ENCODE peak calls at places on chromosomes 16 and 17, in seven cellular contexts. V is PC-3, M is GM23338, P is HCT116, Q is GM23248, Z is neural progenitor cell, C is MM.1S. X is an unnamed sample.

GRCh38 chr16:3282103-3282746 is 1.1 kb upstream of the ZNF263 start:
- DNase-seq in V (peak; percentile 47), C (no peak), M (peak; percentile 87), P (no peak), Q (peak; percentile 85), Z (peak; percentile 86), X (no peak)

GRCh38 chr16:27532088-27532810 is 17.5 kb downstream of the GTF3C1 start:
- DNase-seq in Z (no peak), P (no peak), Q (no peak), V (no peak), C (no peak), M (no peak), X (no peak)

GRCh38 chr17:720706-721539 is 6.3 kb upstream of the VPS53 start:
- DNase-seq in Q (no peak), V (no peak), M (no peak), C (no peak), P (no peak), Z (no peak), X (no peak)

GRCh38 chr17:70896843-70897242 is 727.5 kb downstream of the KCNJ2 start:
- DNase-seq in P (no peak), M (no peak), C (no peak), Z (no peak), Q (peak; percentile 12), V (peak; percentile 13), X (no peak)

GRCh38 chr17:15782809-15783208 is 50.7 kb downstream of the TBC1D26 start:
- DNase-seq in Z (no peak), M (peak; percentile 53), C (no peak), V (no peak), Q (peak; percentile 81), P (no peak), X (no peak)

GRCh38 chr16:81752225-81752875 is 26.7 kb upstream of the PLCG2 start:
- DNase-seq in Q (peak; percentile 38), Z (no peak), V (no peak), C (peak; percentile 50), M (peak; percentile 20), P (no peak), X (no peak)

GRCh38 chr17:41695134-41695661 is 6.5 kb downstream of the EIF1 start:
- DNase-seq in Q (no peak), Z (no peak), V (no peak), M (no peak), P (no peak), C (no peak), X (no peak)

GRCh38 chr16:87392823-87393679 is 915 bp downstream of the MAP1LC3B start:
- DNase-seq in P (no peak), Q (peak; percentile 80), C (peak; percentile 19), V (peak; percentile 36), Z (peak; percentile 68), M (peak; percentile 71), X (peak; percentile 67)

GRCh38 chr16:54316095-54316494 is 29.5 kb upstream of the IRX3 start:
- DNase-seq in V (no peak), Q (no peak), C (no peak), M (no peak), Z (no peak), P (no peak), X (no peak)

GRCh38 chr17:14046978-14047377 is 22.3 kb upstream of the COX10 start:
- DNase-seq in Z (no peak), Q (no peak), C (no peak), V (no peak), M (no peak), P (no peak), X (no peak)
- TF ChIP-seq EZH2phosphoT487 in Z (no peak), Q (no peak), C (no peak), V (no peak), M (no peak), P (no peak), X (no peak)

GRCh38 chr16:898761-899677 is 71.8 kb downstream of the LMF1 start:
- DNase-seq in Z (no peak), P (no peak), V (no peak), M (no peak), C (no peak), Q (no peak), X (no peak)
- H3K4me3 ChIP-seq in Z (no peak overlapping the region), P (no peak overlapping the region), V (no peak overlapping the region), M (no peak overlapping the region), C (no peak overlapping the region), Q (no peak overlapping the region), X (no peak overlapping the region)

DNA sequence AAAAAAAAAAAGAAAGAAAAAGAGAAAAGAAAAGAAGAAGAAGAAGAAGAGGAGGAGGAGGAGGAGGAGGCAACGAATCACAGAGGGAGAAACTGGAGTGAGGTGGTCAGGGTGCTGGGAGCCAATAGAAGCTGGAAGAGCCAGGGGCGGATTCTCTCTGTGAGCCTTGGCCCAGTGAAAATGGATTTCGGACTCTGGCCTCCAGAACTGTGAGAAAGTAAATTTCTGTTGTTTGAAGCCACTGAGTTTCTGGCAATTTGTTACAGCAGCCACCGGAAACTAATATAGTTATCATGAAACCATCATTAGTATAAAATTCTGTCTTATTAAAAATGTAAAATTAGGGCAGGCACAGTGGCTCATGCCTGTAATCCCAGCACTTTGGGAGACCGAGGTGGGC is 27.7 kb upstream of the WFIKKN2 start:
- DNase-seq in V (no peak), P (no peak), Q (no peak), C (no peak), M (no peak), Z (no peak), X (no peak)
- TF ChIP-seq EZH2 in V (no peak), P (no peak), Q (no peak), C (no peak), M (no peak), Z (no peak), X (no peak)

GRCh38 chr17:74921769-74922168 is 1.3 kb downstream of the USH1G start:
- DNase-seq in C (no peak), Q (no peak), M (no peak), P (no peak), Z (no peak), V (no peak), X (peak; percentile 3)

GRCh38 chr17:74920679-74921044 is 2.4 kb downstream of the USH1G start:
- DNase-seq in Q (no peak), C (no peak), M (peak; percentile 36), Z (no peak), P (no peak), V (no peak), X (peak; percentile 14)

GRCh38 chr17:74922172-74922571 is 883 bp downstream of the USH1G start:
- DNase-seq in Q (no peak), C (no peak), Z (no peak), P (no peak), V (no peak), M (no peak), X (peak; percentile 4)

GRCh38 chr17:74920306-74920620 is 2.8 kb downstream of the USH1G start:
- DNase-seq in Z (no peak), P (no peak), C (no peak), V (no peak), M (no peak), Q (no peak), X (peak; percentile 3)

DNA sequence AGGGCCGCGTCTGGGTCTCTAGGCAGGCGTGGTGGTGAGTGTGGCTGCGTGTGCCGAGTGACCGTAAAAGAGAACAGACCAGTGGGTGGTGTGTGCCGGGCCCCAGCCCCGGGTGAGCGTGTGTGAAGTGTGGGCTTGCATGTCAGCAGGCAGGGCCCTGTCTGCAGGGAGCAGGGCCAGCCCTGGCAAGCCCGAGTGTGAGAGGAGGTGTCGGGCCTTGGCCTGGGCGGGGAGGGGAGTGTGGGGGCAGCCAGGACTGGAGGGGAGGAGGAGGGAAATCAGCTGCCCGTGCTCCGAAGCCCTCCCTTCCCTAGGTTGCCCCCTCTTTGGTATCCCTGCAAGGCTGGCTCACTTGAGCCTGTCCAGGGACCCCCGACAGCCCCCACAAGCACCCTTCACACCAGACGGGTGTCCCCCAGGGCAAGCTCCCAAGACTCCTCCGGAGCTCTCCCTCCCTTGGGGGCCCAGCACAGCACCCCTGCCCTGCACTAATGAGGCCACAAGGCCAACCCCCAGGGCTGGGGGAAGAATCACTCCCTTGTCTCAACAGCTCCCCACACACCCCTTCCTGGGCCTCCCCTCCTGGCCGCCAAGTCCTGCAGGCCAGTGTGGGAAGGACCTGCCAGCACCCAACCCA is 1.9 kb downstream of the USH1G start:
- DNase-seq in V (no peak), C (no peak), Q (no peak), P (no peak), M (no peak), Z (no peak), X (peak; percentile 5)
- TF ChIP-seq EZH2phosphoT487 in V (no peak), C (no peak), Q (no peak), P (no peak), M (no peak), Z (no peak), X (no peak)

GRCh38 chr16:72959301-72959996 is 88.5 kb downstream of the ZFHX3 start:
- DNase-seq in Q (no peak), V (no peak), P (no peak), C (no peak), M (no peak), Z (no peak), X (no peak)

GRCh38 chr16:72960101-72960500 is 87.8 kb downstream of the ZFHX3 start:
- DNase-seq in Q (no peak), Z (no peak), V (no peak), P (no peak), C (no peak), M (no peak), X (no peak)

GRCh38 chr16:72961863-72962262 is 86.1 kb downstream of the ZFHX3 start:
- DNase-seq in P (no peak), Z (no peak), V (no peak), M (peak; percentile 63), Q (no peak), C (no peak), X (no peak)

GRCh38 chr16:72962347-72962746 is 85.6 kb downstream of the ZFHX3 start:
- DNase-seq in Z (no peak), C (no peak), V (no peak), M (no peak), Q (no peak), P (no peak), X (no peak)

GRCh38 chr16:72961115-72961832 is 86.7 kb downstream of the ZFHX3 start:
- DNase-seq in Q (peak; percentile 22), M (no peak), C (no peak), V (peak; percentile 25), Z (no peak), P (no peak), X (no peak)
- H3K4me3 ChIP-seq in Q (no peak overlapping the region), M (no peak overlapping the region), C (no peak overlapping the region), V (no peak overlapping the region), Z (no peak overlapping the region), P (no peak overlapping the region), X (no peak overlapping the region)

GRCh38 chr16:30010817-30011504 is at the start of gene DOC2A:
- DNase-seq in P (no peak), V (no peak), M (peak; percentile 87), Z (peak; percentile 78), Q (peak; percentile 43), C (no peak), X (peak; percentile 58)

GRCh38 chr16:30011505-30012480 is 966 bp upstream of the DOC2A start:
- DNase-seq in V (no peak), Q (peak; percentile 35), M (peak; percentile 68), C (no peak), P (no peak), Z (peak; percentile 75), X (no peak)

GRCh38 chr16:30007378-30007895 is 3.4 kb downstream of the DOC2A start:
- DNase-seq in V (no peak), M (no peak), P (no peak), Z (no peak), C (no peak), Q (no peak), X (no peak)

GRCh38 chr16:30009085-30009862 is 1.6 kb downstream of the DOC2A start:
- DNase-seq in M (peak; percentile 27), Q (peak; percentile 43), P (no peak), C (no peak), V (no peak), Z (no peak), X (no peak)

GRCh38 chr16:30009990-30010816 is 624 bp downstream of the DOC2A start:
- DNase-seq in V (no peak), C (no peak), Q (no peak), M (peak; percentile 30), Z (no peak), P (no peak), X (no peak)
- TF ChIP-seq EZH2 in V (no peak), C (no peak), Q (peak; percentile 88), M (no peak), Z (no peak), P (no peak), X (no peak)

X was measured in hepatocyte.